ENCODE peak calls at places on chromosome 9, in four cellular contexts. U is fibroblast of lung, F is sigmoid colon, N is tibial artery. C is an unnamed sample.

GRCh38 chr9:82117025-82117424 is 128.5 kb downstream of the SPATA31D1 start:
- DNase-seq in N (no peak), U (peak; percentile 14), F (no peak), C (no peak)

GRCh38 chr9:98231770-98232478 is 23.5 kb downstream of the TBC1D2 start:
- DNase-seq in N (no peak), F (peak; percentile 19), U (peak; percentile 94), C (no peak)

GRCh38 chr9:133144142-133144886 is 19.4 kb downstream of the GBGT1 start:
- DNase-seq in F (peak; percentile 88), U (peak; percentile 55), N (peak; percentile 73), C (peak; percentile 95)

GRCh38 chr9:100911273-100911672 is 117.3 kb upstream of the PLPPR1 start:
- DNase-seq in F (no peak), N (no peak), U (no peak), C (no peak)

GRCh38 chr9:114269023-114269422 is 53.9 kb upstream of the ORM1 start:
- DNase-seq in F (no peak), N (no peak), U (no peak), C (no peak)

GRCh38 chr9:94210616-94211603 is 48.2 kb upstream of the ZNF169 start:
- DNase-seq in U (no peak), N (no peak), F (no peak), C (no peak)

GRCh38 chr9:133727876-133728441 is 10.2 kb downstream of the SARDH start:
- DNase-seq in N (no peak), U (no peak), F (peak; percentile 59), C (peak; percentile 42)

GRCh38 chr9:125317704-125318103 is 56.1 kb downstream of the GAPVD1 start:
- DNase-seq in U (no peak), N (no peak), F (no peak), C (no peak)

GRCh38 chr9:19049872-19050636 is 827 bp downstream of the RRAGA start:
- DNase-seq in U (peak; percentile 42), F (no peak), N (no peak), C (no peak)

GRCh38 chr9:13508086-13508485 is 228.6 kb upstream of the MPDZ start:
- DNase-seq in U (no peak), F (no peak), N (no peak), C (no peak)

GRCh38 chr9:13513710-13514444 is 234.4 kb upstream of the MPDZ start:
- DNase-seq in F (no peak), N (no peak), U (peak; percentile 6), C (no peak)

GRCh38 chr9:13513262-13513661 is 233.8 kb upstream of the MPDZ start:
- DNase-seq in F (no peak), N (no peak), U (peak; percentile 8), C (no peak)
- H3K27ac ChIP-seq in F (peak overlapping the region; percentile 32), N (peak overlapping the region; percentile 38), U (no peak overlapping the region), C (peak overlapping the region; percentile 15)

GRCh38 chr9:131671150-131671549 is 68.7 kb downstream of the RAPGEF1 start:
- DNase-seq in F (no peak), U (no peak), N (no peak), C (no peak)

GRCh38 chr9:131668057-131668438 is 71.8 kb downstream of the RAPGEF1 start:
- DNase-seq in N (no peak), F (no peak), U (no peak), C (no peak)

GRCh38 chr9:131670247-131670681 is 69.6 kb downstream of the RAPGEF1 start:
- DNase-seq in U (no peak), N (peak; percentile 76), F (peak; percentile 90), C (peak; percentile 89)

GRCh38 chr9:131668439-131669233 is 71.2 kb downstream of the RAPGEF1 start:
- DNase-seq in F (no peak), U (peak; percentile 79), N (no peak), C (peak; percentile 77)

GRCh38 chr9:131669234-131670172 is 70.4 kb downstream of the RAPGEF1 start:
- DNase-seq in U (no peak), F (no peak), N (no peak), C (no peak)
- H3K4me1 ChIP-seq in U (peaks cover 21% of the 10 kb centered on the region), F (no peaks in the 10 kb centered on the region), N (peaks cover 10% of the 10 kb centered on the region), C (no peaks in the 10 kb centered on the region)

DNA sequence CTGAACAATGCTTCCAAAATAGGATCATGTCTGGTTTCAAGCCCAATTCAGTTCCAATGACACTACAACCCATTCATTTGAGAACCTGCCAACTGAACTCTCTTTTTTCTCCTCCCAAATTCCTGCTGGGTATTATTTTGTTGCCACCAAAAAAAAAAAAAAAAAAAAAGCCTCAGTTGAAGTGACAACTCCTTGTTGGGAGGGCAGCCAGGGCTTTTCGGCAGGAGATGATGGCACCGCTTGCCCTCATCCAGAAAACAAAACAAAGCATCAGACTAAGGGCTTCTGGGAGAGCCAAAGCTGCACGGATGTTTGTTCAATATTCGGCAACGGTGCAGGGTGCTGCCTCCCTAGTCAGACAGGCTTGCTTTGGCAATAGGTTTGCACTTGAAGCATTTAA is 30.6 kb upstream of the TRIM32 start:
- DNase-seq in N (no peak), F (no peak), U (no peak), C (no peak)
- H3K4me3 ChIP-seq in N (no peak overlapping the region), F (no peak overlapping the region), U (no peak overlapping the region), C (no peak overlapping the region)

DNA sequence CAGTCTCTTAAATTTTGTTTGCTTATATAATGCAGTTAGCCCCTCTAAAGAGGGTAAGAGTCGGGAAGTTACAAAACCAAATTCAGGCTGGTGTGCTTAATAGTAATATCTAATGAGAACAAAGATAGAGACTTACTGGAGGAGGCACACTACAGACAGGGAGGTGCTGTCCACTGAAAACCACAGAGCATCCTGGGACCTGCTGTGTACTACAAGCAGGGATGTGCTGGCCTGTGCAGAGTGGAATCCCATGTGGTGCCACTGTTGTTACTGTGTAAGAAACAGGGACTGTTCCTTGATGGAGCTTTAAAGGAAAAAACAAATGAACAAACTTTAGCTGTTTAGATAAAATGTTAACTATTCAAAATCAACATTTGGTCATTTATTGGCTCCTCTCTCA is 42.4 kb downstream of the RNF38 start:
- DNase-seq in F (no peak), N (no peak), U (no peak), C (no peak)
- H3K27ac ChIP-seq in F (no peak overlapping the region), N (no peak overlapping the region), U (no peak overlapping the region), C (no peak overlapping the region)

GRCh38 chr9:121299467-121300282 is 31.7 kb downstream of the GSN start:
- DNase-seq in U (no peak), N (peak; percentile 83), F (peak; percentile 93), C (peak; percentile 83)
- H3K4me1 ChIP-seq in U (peaks cover 11% of the 10 kb centered on the region), N (peaks cover 26% of the 10 kb centered on the region), F (no peaks in the 10 kb centered on the region), C (peaks cover 9% of the 10 kb centered on the region)

C was measured in Peyer's patch.